ENCODE peak calls at places on chromosomes 11 and 22, in four cellular contexts. C is A549, I is HepG2, X is K562. Q is an unnamed sample.

GRCh38 chr11:96254087-96254486 is 88.9 kb downstream of the MAML2 start:
- DNase-seq in C (no peak), I (peak), X (no peak), Q (peak)

GRCh38 chr22:26303475-26303874 is 125.6 kb upstream of the ASPHD2 start:
- DNase-seq in C (no peak), X (no peak), I (peak), Q (no peak)

GRCh38 chr22:29145321-29146072 is 60.2 kb upstream of the EMID1 start:
- DNase-seq in X (no peak), C (no peak), I (no peak), Q (no peak)

GRCh38 chr22:33677536-33677935 is 242.7 kb downstream of the LARGE1 start:
- DNase-seq in C (no peak), X (no peak), I (no peak), Q (no peak)

GRCh38 chr11:10265936-10266335 is 28.1 kb downstream of the SBF2 start:
- DNase-seq in I (no peak), X (no peak), C (no peak), Q (peak)

GRCh38 chr22:17087176-17088131 is 2.7 kb downstream of the IL17RA start:
- DNase-seq in X (no peak), I (no peak), C (no peak), Q (peak)

GRCh38 chr22:22425783-22426624 is 82.5 kb downstream of the ZNF280B start:
- DNase-seq in I (peak), C (no peak), X (no peak), Q (no peak)

GRCh38 chr11:7088921-7089320 is at the start of gene RBMXL2:
- DNase-seq in I (no peak), X (no peak), C (no peak), Q (no peak)

GRCh38 chr11:34508514-34508913 is 5.1 kb downstream of the ELF5 start:
- DNase-seq in C (no peak), I (no peak), X (no peak), Q (peak)

GRCh38 chr11:47056261-47056915 is 119.8 kb downstream of the CSTPP1 start:
- DNase-seq in C (no peak), X (peak), I (no peak), Q (peak)

GRCh38 chr22:23098718-23099524 is 28.6 kb downstream of the GNAZ start:
- DNase-seq in C (no peak), X (peak), I (no peak), Q (no peak)

GRCh38 chr11:69272055-69272454 is 21.9 kb upstream of the MYEOV start:
- DNase-seq in I (no peak), X (no peak), C (no peak), Q (no peak)

GRCh38 chr11:89660234-89660633 is 49.9 kb upstream of the TRIM77 start:
- DNase-seq in X (no peak), C (no peak), I (peak), Q (no peak)

GRCh38 chr11:65493367-65494176 is 5.3 kb upstream of the MALAT1 start:
- DNase-seq in I (peak), X (no peak), C (peak), Q (peak)

GRCh38 chr11:9664276-9665171 is 647 bp downstream of the SWAP70 start:
- DNase-seq in C (peak), X (no peak), I (peak), Q (peak)

GRCh38 chr22:48223488-48224190 is 1461.2 kb downstream of the TBC1D22A start:
- DNase-seq in I (no peak), C (no peak), X (no peak), Q (no peak)

GRCh38 chr11:57491371-57492061 is 24.0 kb downstream of the SLC43A1 start:
- DNase-seq in X (peak), I (peak), C (no peak), Q (no peak)

GRCh38 chr22:36419177-36419911 is 31.6 kb upstream of the MYH9 start:
- DNase-seq in I (peak), X (peak), C (no peak), Q (peak)

GRCh38 chr11:19055016-19055415 is 5.5 kb downstream of the MRGPRX2 start:
- DNase-seq in C (no peak), I (no peak), X (no peak), Q (no peak)

GRCh38 chr22:29147241-29147919 is 58.3 kb upstream of the EMID1 start:
- DNase-seq in X (no peak), C (no peak), I (no peak), Q (no peak)

GRCh38 chr11:67302571-67303131 is 679 bp upstream of the SSH3 start:
- DNase-seq in I (no peak), X (no peak), C (no peak), Q (peak)

GRCh38 chr11:44066732-44067131 is 662 bp downstream of the ACCS start:
- DNase-seq in X (peak), I (no peak), C (no peak), Q (peak)

GRCh38 chr22:24706050-24706449 is 68.5 kb downstream of the PIWIL3 start:
- DNase-seq in C (no peak), I (peak), X (peak), Q (no peak)

GRCh38 chr11:66868726-66869291 is 11.9 kb downstream of the LRFN4 start:
- DNase-seq in C (peak), X (peak), I (peak), Q (no peak)

GRCh38 chr11:127485541-127485940 is 485.0 kb upstream of the KIRREL3 start:
- DNase-seq in C (no peak), X (no peak), I (no peak), Q (no peak)

GRCh38 chr11:29022676-29023075 is 914.5 kb downstream of the METTL15 start:
- DNase-seq in I (no peak), X (no peak), C (no peak), Q (no peak)

GRCh38 chr22:37549704-37550059 is 10.6 kb upstream of the CDC42EP1 start:
- DNase-seq in I (no peak), X (no peak), C (no peak), Q (peak)

GRCh38 chr11:100562102-100562501 is 125.0 kb upstream of the ARHGAP42 start:
- DNase-seq in C (no peak), I (no peak), X (no peak), Q (peak)

GRCh38 chr11:118807800-118808778 is 17.1 kb upstream of the DDX6 start:
- DNase-seq in C (no peak), X (no peak), I (no peak), Q (no peak)

GRCh38 chr11:122742350-122742749 is 86.8 kb downstream of the UBASH3B start:
- DNase-seq in X (no peak), I (no peak), C (no peak), Q (no peak)

DNA sequence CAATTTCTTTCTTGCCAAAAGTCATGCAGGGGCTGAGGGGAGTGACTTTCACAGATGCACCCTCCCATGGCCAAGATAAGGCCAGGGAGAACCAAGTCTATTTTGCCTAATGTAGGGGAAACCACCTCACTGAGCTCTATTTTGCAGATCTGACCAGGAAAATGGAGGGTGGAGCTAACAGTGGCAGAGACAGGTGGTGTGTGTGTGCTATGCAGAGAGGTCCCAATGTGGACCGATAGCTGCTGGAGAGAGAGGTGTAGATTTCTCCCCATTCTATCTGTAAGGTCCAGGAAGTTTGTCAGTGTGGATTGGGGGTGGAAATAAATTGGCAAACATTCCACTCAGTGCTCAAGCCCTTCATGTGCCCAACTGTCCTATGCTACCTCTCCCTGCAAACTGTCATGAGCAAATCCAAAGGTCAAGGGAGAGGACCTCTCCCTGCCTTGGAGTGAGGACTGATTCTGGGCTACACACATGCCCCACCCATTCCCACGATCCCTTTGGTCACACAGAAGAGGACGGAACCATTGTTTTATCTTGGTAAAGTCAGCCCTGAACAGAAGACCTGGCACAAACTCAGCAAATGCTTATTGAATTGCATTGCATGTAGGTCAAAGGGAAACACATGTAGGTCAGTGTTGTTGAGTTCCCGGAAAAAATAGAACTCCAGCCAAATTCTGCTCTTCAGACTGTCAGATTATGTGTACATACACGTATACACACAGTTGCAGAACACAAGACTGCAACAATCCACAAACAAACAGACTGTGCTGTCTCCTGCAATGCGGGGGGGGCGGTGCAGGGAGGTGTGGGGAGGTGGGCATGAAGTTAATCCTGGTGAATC is 65.9 kb downstream of the C11orf58 start:
- DNase-seq in I (peak), C (no peak), X (no peak), Q (no peak)
- TF ChIP-seq MAZ in I (peak), C (no peak), X (no peak), Q (no peak)

GRCh38 chr11:130040281-130040940 is 29.3 kb upstream of the APLP2 start:
- DNase-seq in X (no peak), C (no peak), I (no peak), Q (no peak)

GRCh38 chr11:130047141-130047540 is 22.6 kb upstream of the APLP2 start:
- DNase-seq in I (no peak), C (no peak), X (no peak), Q (peak)

GRCh38 chr11:130037881-130038601 is 31.7 kb upstream of the APLP2 start:
- DNase-seq in X (peak), I (peak), C (no peak), Q (no peak)

GRCh38 chr11:130043575-130043974 is 26.1 kb upstream of the APLP2 start:
- DNase-seq in X (no peak), I (no peak), C (no peak), Q (no peak)

GRCh38 chr11:130042093-130042591 is 27.6 kb upstream of the APLP2 start:
- DNase-seq in I (peak), C (peak), X (peak), Q (peak)
- TF ChIP-seq MAZ in I (no peak), C (no peak), X (no peak), Q (no peak)

GRCh38 chr11:77136074-77136473 is 8.0 kb downstream of the MYO7A start:
- DNase-seq in C (no peak), I (no peak), X (no peak), Q (peak)
- TF ChIP-seq MAZ in C (no peak), I (no peak), X (no peak), Q (no peak)

GRCh38 chr11:111634981-111635705 is 32.9 kb downstream of the SIK2 start:
- DNase-seq in C (no peak), X (no peak), I (no peak), Q (peak)
- TF ChIP-seq MAZ in C (no peak), X (no peak), I (no peak), Q (peak)